ENCODE peak calls at places on chromosomes 11 and 22, in ten cellular contexts. V is transverse colon, G is fibroblast of lung, K is testis, H is fibroblast of mammary gland, M is progenitor cell of endocrine pancreas, U is cardiac fibroblast, J is uterus, L is colonic mucosa, I is endothelial cell. O is an unnamed sample.

GRCh38 chr11:23127706-23128105 is 267.4 kb upstream of the CCDC179 start:
- DNase-seq in G (no peak), M (no peak), H (no peak), K (no peak), I (no peak), V (no peak), L (no peak), U (no peak), J (no peak), O (no peak)

GRCh38 chr11:17730137-17730536 is 4.4 kb upstream of the KCNC1 start:
- DNase-seq in M (no peak), L (no peak), V (no peak), G (no peak), K (no peak), U (no peak), I (no peak), J (no peak), H (no peak), O (no peak)

GRCh38 chr22:44452531-44453420 is 45.3 kb downstream of the RTL6 start:
- DNase-seq in J (no peak), I (no peak), G (no peak), H (no peak), M (no peak), K (peak), L (peak), V (no peak), U (no peak), O (no peak)

GRCh38 chr11:78583889-78584288 is 9.2 kb upstream of the NARS2 start:
- DNase-seq in K (no peak), V (no peak), G (no peak), H (no peak), U (no peak), I (no peak), J (no peak), M (no peak), L (no peak), O (peak)

GRCh38 chr11:95512177-95512576 is 277.4 kb downstream of the FAM76B start:
- DNase-seq in U (peak), K (peak), H (peak), G (peak), J (peak), M (no peak), L (peak), V (peak), I (no peak), O (peak)

GRCh38 chr11:78834886-78835285 is 260.2 kb upstream of the NARS2 start:
- DNase-seq in J (no peak), I (no peak), U (no peak), G (no peak), M (no peak), K (no peak), L (no peak), V (no peak), H (no peak), O (no peak)

GRCh38 chr11:11279956-11280689 is 72.9 kb downstream of the CSNK2A3 start:
- DNase-seq in V (no peak), K (no peak), U (peak), L (no peak), H (no peak), J (no peak), G (peak), M (no peak), I (peak), O (peak)

GRCh38 chr11:27716216-27716615 is 16.0 kb upstream of the BDNF start:
- DNase-seq in I (no peak), G (peak), K (no peak), H (no peak), L (no peak), U (no peak), M (no peak), V (no peak), J (no peak), O (no peak)

GRCh38 chr11:106152824-106153223 is 75.4 kb downstream of the AASDHPPT start:
- DNase-seq in V (no peak), I (no peak), K (no peak), J (no peak), G (peak), H (peak), U (no peak), L (no peak), M (no peak), O (peak)

GRCh38 chr11:125370561-125371389 is 125.3 kb downstream of the FEZ1 start:
- DNase-seq in J (no peak), U (no peak), V (no peak), G (no peak), I (no peak), H (no peak), M (no peak), K (no peak), L (no peak), O (no peak)

GRCh38 chr11:20125927-20126326 is 34.3 kb downstream of the DBX1 start:
- DNase-seq in K (no peak), M (no peak), J (no peak), I (no peak), H (peak), V (no peak), L (no peak), U (peak), G (peak), O (peak)

GRCh38 chr11:103737791-103738190 is 298.6 kb upstream of the DDI1 start:
- DNase-seq in U (peak), M (no peak), L (no peak), I (no peak), H (no peak), J (no peak), G (no peak), K (no peak), V (no peak), O (no peak)

GRCh38 chr11:130096823-130097222 is 27.1 kb downstream of the APLP2 start:
- DNase-seq in I (no peak), K (no peak), J (no peak), V (no peak), L (no peak), M (no peak), G (no peak), H (no peak), U (no peak), O (no peak)

GRCh38 chr11:7511405-7511804 is 2.4 kb upstream of the PPFIBP2 start:
- DNase-seq in L (peak), V (peak), J (no peak), H (no peak), U (peak), G (no peak), M (no peak), K (peak), I (no peak), O (no peak)

GRCh38 chr11:2314525-2315394 is 12.9 kb downstream of the TSPAN32 start:
- DNase-seq in K (peak), J (peak), I (no peak), M (no peak), V (peak), L (peak), U (peak), G (peak), H (peak), O (peak)

GRCh38 chr11:35367491-35367890 is 51.9 kb downstream of the SLC1A2 start:
- DNase-seq in V (no peak), H (peak), L (no peak), M (no peak), K (peak), G (peak), I (no peak), U (peak), J (no peak), O (peak)

GRCh38 chr22:39254789-39255298 is 10.1 kb upstream of the PDGFB start:
- DNase-seq in K (no peak), U (no peak), L (no peak), G (no peak), I (no peak), H (peak), V (no peak), M (no peak), J (no peak), O (peak)

GRCh38 chr11:123899792-123900191 is 2.2 kb upstream of the OR8D4 start:
- DNase-seq in J (no peak), H (no peak), G (no peak), I (no peak), U (no peak), M (no peak), L (no peak), V (no peak), K (no peak), O (no peak)

GRCh38 chr11:27423125-27423524 is 49.5 kb downstream of the LGR4 start:
- DNase-seq in G (peak), H (peak), I (no peak), K (no peak), J (peak), V (peak), U (peak), L (peak), M (no peak), O (peak)

GRCh38 chr11:112884012-112884767 is 77.0 kb upstream of the NCAM1 start:
- DNase-seq in G (no peak), J (peak), H (no peak), L (no peak), V (no peak), M (no peak), U (no peak), K (no peak), I (no peak), O (peak)

GRCh38 chr22:19876941-19877625 is 22.4 kb upstream of the GNB1L start:
- DNase-seq in I (no peak), V (no peak), J (peak), M (no peak), L (no peak), U (no peak), H (no peak), G (no peak), K (no peak), O (no peak)

GRCh38 chr11:122089111-122089510 is 26.9 kb downstream of the BLID start:
- DNase-seq in I (no peak), G (no peak), M (no peak), L (no peak), V (no peak), H (no peak), J (no peak), U (no peak), K (no peak), O (peak)

GRCh38 chr11:110529043-110529442 is 99.3 kb downstream of the FDX1 start:
- DNase-seq in U (peak), H (peak), M (no peak), I (no peak), J (no peak), G (no peak), K (peak), V (no peak), L (no peak), O (no peak)
- TF ChIP-seq CTCF in U (peak), H (peak), M (peak), I (no peak), J (no peak), G (no peak), K (no peak), V (no peak), L (peak), O (peak)

GRCh38 chr22:16845465-16845864 is 20.3 kb upstream of the XKR3 start:
- DNase-seq in M (no peak), K (no peak), H (no peak), V (no peak), L (no peak), G (no peak), I (no peak), U (no peak), J (no peak), O (no peak)
- TF ChIP-seq CTCF in M (no peak), K (no peak), H (no peak), V (no peak), L (no peak), G (no peak), I (no peak), U (no peak), J (no peak), O (no peak)

GRCh38 chr11:89205378-89205777 is 27.7 kb downstream of the TYR start:
- DNase-seq in L (no peak), J (no peak), I (no peak), V (no peak), U (no peak), M (no peak), G (no peak), H (no peak), K (no peak), O (no peak)
- TF ChIP-seq CTCF in L (no peak), J (no peak), I (no peak), V (no peak), U (no peak), M (no peak), G (no peak), H (peak), K (no peak), O (no peak)

GRCh38 chr22:43109511-43109910 is 1.0 kb upstream of the BIK start:
- DNase-seq in M (no peak), G (no peak), K (no peak), V (no peak), I (no peak), J (no peak), H (no peak), L (no peak), U (no peak), O (no peak)

GRCh38 chr22:43110444-43110926 is at the start of gene BIK:
- DNase-seq in K (peak), V (peak), H (peak), M (peak), I (peak), L (peak), J (peak), G (peak), U (peak), O (peak)

GRCh38 chr22:43109921-43110443 is 568 bp upstream of the BIK start:
- DNase-seq in U (no peak), V (no peak), J (no peak), I (peak), G (no peak), L (no peak), H (no peak), M (no peak), K (no peak), O (peak)

GRCh38 chr22:43113516-43114251 is 3.1 kb downstream of the BIK start:
- DNase-seq in M (no peak), V (peak), H (no peak), J (no peak), U (no peak), K (no peak), L (no peak), G (no peak), I (no peak), O (no peak)

GRCh38 chr22:43110927-43111623 is 525 bp downstream of the BIK start:
- DNase-seq in K (peak), U (no peak), G (no peak), M (no peak), V (peak), I (no peak), H (no peak), J (no peak), L (peak), O (peak)
- TF ChIP-seq CTCF in K (no peak), U (no peak), G (no peak), M (no peak), V (no peak), I (no peak), H (no peak), J (no peak), L (no peak), O (no peak)

GRCh38 chr11:118572914-118573550 is 823 bp downstream of the ARCN1 start:
- DNase-seq in L (peak), J (no peak), H (peak), G (peak), V (no peak), M (no peak), K (no peak), I (no peak), U (peak), O (no peak)
- TF ChIP-seq CTCF in L (no peak), J (no peak), H (no peak), G (no peak), V (no peak), M (no peak), K (no peak), I (no peak), U (no peak), O (no peak)

O was measured in foreskin fibroblast.